ENCODE peak calls at places on chromosome 12, in six cellular contexts. M, Y, F, G, B and J are unnamed samples.

GRCh38 chr12:32780111-32780510 is 24.4 kb upstream of the YARS2 start:
- DNase-seq in M (peak), Y (no peak), F (no peak), G (no peak), B (no peak), J (no peak)

GRCh38 chr12:127942981-127943380 is 324.0 kb upstream of the TMEM132C start:
- DNase-seq in M (no peak), B (no peak), Y (no peak), F (no peak), G (no peak), J (no peak)

GRCh38 chr12:46702581-46703344 is 123.0 kb downstream of the SLC38A4 start:
- DNase-seq in F (no peak), M (no peak), G (no peak), Y (peak), B (no peak), J (peak)

GRCh38 chr12:69252033-69252432 is 12.7 kb downstream of the CPSF6 start:
- DNase-seq in B (no peak), G (no peak), Y (peak), M (no peak), F (no peak), J (peak)

GRCh38 chr12:1629338-1630080 is 478 bp downstream of the WNT5B start:
- DNase-seq in G (peak), Y (no peak), M (no peak), B (peak), F (peak), J (peak)

GRCh38 chr12:65670775-65671174 is 153.5 kb upstream of the HMGA2 start:
- DNase-seq in Y (peak), M (peak), G (no peak), F (no peak), B (no peak), J (no peak)

GRCh38 chr12:123516221-123516780 is 17.2 kb downstream of the RILPL1 start:
- DNase-seq in Y (no peak), F (no peak), B (no peak), M (no peak), G (no peak), J (peak)

GRCh38 chr12:47773858-47774580 is 981 bp downstream of the SLC48A1 start:
- DNase-seq in F (peak), M (peak), B (no peak), G (no peak), Y (peak), J (no peak)

GRCh38 chr12:122052285-122052684 is 26.3 kb upstream of the MLXIP start:
- DNase-seq in M (no peak), F (no peak), Y (peak), B (no peak), G (no peak), J (no peak)

GRCh38 chr12:6827437-6827894 is 741 bp upstream of the P3H3 start:
- DNase-seq in M (peak), Y (peak), G (peak), F (peak), B (peak), J (peak)

GRCh38 chr12:24143928-24144327 is 194.5 kb upstream of the SOX5 start:
- DNase-seq in B (no peak), M (no peak), Y (no peak), F (no peak), G (no peak), J (no peak)

GRCh38 chr12:108357834-108358579 is 18.9 kb upstream of the CMKLR1 start:
- DNase-seq in M (no peak), B (no peak), G (no peak), Y (no peak), F (no peak), J (no peak)

GRCh38 chr12:123757555-123757954 is 4.5 kb upstream of the DNAH10 start:
- DNase-seq in G (no peak), F (no peak), Y (peak), M (no peak), B (no peak), J (no peak)

GRCh38 chr12:12974211-12974610 is 22.2 kb upstream of the GPRC5D start:
- DNase-seq in B (no peak), Y (no peak), M (no peak), G (no peak), F (no peak), J (no peak)

GRCh38 chr12:6241495-6241894 is 41.3 kb downstream of the CD9 start:
- DNase-seq in Y (no peak), G (no peak), B (no peak), F (no peak), M (no peak), J (no peak)

GRCh38 chr12:54125950-54126695 is 62.7 kb downstream of the SMUG1 start:
- DNase-seq in M (no peak), G (no peak), Y (peak), F (peak), B (no peak), J (peak)

GRCh38 chr12:52585951-52586350 is 12.3 kb upstream of the KRT74 start:
- DNase-seq in M (no peak), F (no peak), Y (no peak), G (no peak), B (no peak), J (no peak)

GRCh38 chr12:79223210-79223609 is 358.6 kb downstream of the SYT1 start:
- DNase-seq in G (no peak), B (no peak), Y (no peak), M (no peak), F (no peak), J (no peak)

GRCh38 chr12:14828896-14829295 is 14.4 kb downstream of the ART4 start:
- DNase-seq in G (no peak), Y (peak), M (no peak), F (peak), B (no peak), J (peak)

GRCh38 chr12:95083938-95084337 is 10.5 kb upstream of the NR2C1 start:
- DNase-seq in G (no peak), F (no peak), B (peak), M (no peak), Y (peak), J (peak)

GRCh38 chr12:26524862-26525465 is 308.0 kb downstream of the ITPR2 start:
- DNase-seq in B (no peak), Y (peak), G (peak), F (no peak), M (peak), J (peak)

GRCh38 chr12:104671407-104672095 is 214.8 kb downstream of the CHST11 start:
- DNase-seq in G (peak), Y (peak), B (peak), M (peak), F (peak), J (no peak)

GRCh38 chr12:47754881-47755280 is 3.8 kb downstream of the RAPGEF3 start:
- DNase-seq in B (no peak), Y (no peak), F (no peak), G (no peak), M (peak), J (no peak)

GRCh38 chr12:103877934-103878510 is 37.0 kb upstream of the NT5DC3 start:
- DNase-seq in Y (peak), B (peak), G (peak), F (peak), M (peak), J (peak)

GRCh38 chr12:116735084-116735483 is 2.8 kb downstream of the SPRING1 start:
- DNase-seq in B (no peak), F (no peak), Y (no peak), G (no peak), M (no peak), J (no peak)

GRCh38 chr12:88409257-88409656 is 171.0 kb downstream of the KITLG start:
- DNase-seq in G (no peak), M (no peak), Y (no peak), F (no peak), B (no peak), J (no peak)

GRCh38 chr12:32801269-32802019 is 45.7 kb upstream of the YARS2 start:
- DNase-seq in Y (no peak), F (peak), M (peak), B (no peak), G (no peak), J (no peak)

GRCh38 chr12:56957229-56958052 is at the start of gene RDH16:
- DNase-seq in M (peak), G (no peak), F (no peak), B (no peak), Y (no peak), J (no peak)

GRCh38 chr12:91685917-91686316 is 459.7 kb downstream of the BTG1 start:
- DNase-seq in B (no peak), G (no peak), Y (peak), M (peak), F (no peak), J (no peak)

GRCh38 chr12:47741340-47741703 is 16.0 kb upstream of the ENDOU start:
- DNase-seq in F (peak), M (peak), Y (peak), G (peak), B (peak), J (no peak)

GRCh38 chr12:57340104-57340503 is 89.1 kb upstream of the STAC3 start:
- DNase-seq in M (no peak), G (no peak), Y (peak), B (peak), F (no peak), J (peak)

GRCh38 chr12:13404631-13405473 is 208.3 kb downstream of the EMP1 start:
- DNase-seq in F (no peak), G (no peak), B (no peak), Y (no peak), M (no peak), J (no peak)

GRCh38 chr12:42565633-42566032 is 23.9 kb downstream of the PRICKLE1 start:
- DNase-seq in F (no peak), G (no peak), B (no peak), Y (no peak), M (no peak), J (peak)

GRCh38 chr12:72543777-72544467 is 271.8 kb downstream of the TRHDE start:
- DNase-seq in B (no peak), F (no peak), M (peak), G (no peak), Y (no peak), J (no peak)

GRCh38 chr12:99433155-99433554 is 214.4 kb upstream of the GARIN6 start:
- DNase-seq in F (no peak), B (no peak), Y (no peak), G (no peak), M (no peak), J (no peak)

GRCh38 chr12:115697341-115697740 is 580.2 kb downstream of the MED13L start:
- DNase-seq in B (peak), Y (no peak), G (no peak), M (no peak), F (no peak), J (peak)

GRCh38 chr12:93540506-93540905 is 32.0 kb upstream of the SOCS2 start:
- DNase-seq in Y (no peak), G (no peak), B (no peak), M (no peak), F (no peak), J (no peak)

GRCh38 chr12:51328587-51328986 is 4.6 kb upstream of the BIN2 start:
- DNase-seq in Y (no peak), F (no peak), M (no peak), G (no peak), B (no peak), J (no peak)

GRCh38 chr12:1273051-1273450 is 282.0 kb downstream of the ERC1 start:
- DNase-seq in Y (peak), G (no peak), M (no peak), F (no peak), B (no peak), J (no peak)

GRCh38 chr12:132279184-132279889 is 50.1 kb downstream of the GALNT9 start:
- DNase-seq in G (no peak), B (peak), F (peak), Y (no peak), M (no peak), J (no peak)
- H3K4me3 ChIP-seq in G (no peak), B (no peak), F (no peak), Y (no peak), M (no peak), J (no peak)

DNA sequence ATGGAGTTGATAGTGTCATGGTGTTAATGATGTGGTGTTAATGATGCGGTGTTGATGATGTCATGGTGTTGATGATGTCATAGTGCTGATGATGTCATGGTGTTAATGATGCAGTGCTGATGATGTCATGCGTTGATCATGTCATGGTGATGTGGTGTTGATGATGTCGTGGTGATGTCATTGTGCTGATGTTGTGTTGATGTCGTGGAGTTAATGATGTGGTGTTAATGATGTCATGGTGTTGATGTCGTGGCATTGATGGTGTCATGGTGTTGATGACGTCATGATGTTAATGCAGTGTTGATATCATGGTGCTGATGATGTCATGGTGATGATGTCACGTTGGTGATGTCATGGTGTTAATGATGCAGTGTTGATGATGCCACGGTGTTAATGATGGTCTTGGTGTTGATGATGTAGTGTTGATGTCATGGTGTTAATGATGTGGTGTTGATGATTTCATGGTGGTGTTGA is 49.1 kb upstream of the RIMBP2 start:
- DNase-seq in G (peak), M (peak), B (no peak), Y (peak), F (no peak), J (no peak)
- TF ChIP-seq EZH2phosphoT487 in G (no peak), M (no peak), B (no peak), Y (no peak), F (no peak), J (no peak)

DNA sequence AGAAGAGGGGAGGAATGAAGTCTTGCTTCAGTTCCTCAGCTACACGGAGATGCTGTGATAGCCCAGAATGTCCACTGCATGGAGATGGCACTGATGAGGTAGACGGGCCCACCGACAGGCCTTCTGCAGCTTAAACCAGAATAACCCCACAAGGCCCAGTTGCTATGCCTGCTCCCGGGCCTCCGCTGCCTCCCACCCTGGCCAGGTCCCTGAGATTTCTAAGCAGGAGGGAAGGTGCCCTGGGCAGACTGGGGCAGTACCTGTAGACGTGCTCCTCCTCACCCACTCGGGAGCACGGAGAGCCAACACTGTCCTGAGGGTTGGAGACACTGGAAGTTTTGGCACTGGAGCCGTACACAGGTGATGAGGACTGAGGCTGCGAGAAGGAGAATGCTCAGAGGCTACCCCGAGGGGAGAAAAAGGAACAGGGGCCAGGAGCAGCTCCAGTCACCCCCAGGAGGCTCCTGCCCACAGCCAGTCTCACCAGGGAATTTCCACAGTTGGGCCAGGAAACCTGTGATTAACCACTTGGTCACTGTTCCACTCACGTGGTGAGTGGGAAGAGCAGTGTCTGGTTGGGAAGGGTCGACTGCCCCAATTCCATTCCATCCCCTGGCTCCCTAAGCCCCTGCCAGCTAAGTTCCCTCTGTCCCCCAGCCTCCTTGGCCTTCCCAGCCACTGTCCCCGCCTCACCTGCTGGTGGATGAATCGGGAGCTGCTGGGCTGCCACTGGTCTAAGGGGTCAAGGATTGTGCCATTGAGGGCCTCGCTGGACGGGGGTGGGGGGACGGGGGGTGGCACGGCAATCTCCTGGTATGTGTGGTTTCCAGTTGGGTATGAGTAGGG is 22.8 kb upstream of the RPLP0 start:
- DNase-seq in Y (peak), M (no peak), B (no peak), G (no peak), F (no peak), J (no peak)
- H3K27ac ChIP-seq in Y (peak), M (no peak), B (peak), G (no peak), F (no peak), J (no peak)

GRCh38 chr12:70646850-70647249 is 9.6 kb upstream of the PTPRB start:
- DNase-seq in B (no peak), G (no peak), Y (peak), M (peak), F (no peak), J (no peak)

GRCh38 chr12:70648191-70648590 is 11.0 kb upstream of the PTPRB start:
- DNase-seq in G (no peak), Y (peak), M (no peak), B (no peak), F (no peak), J (no peak)

GRCh38 chr12:70644836-70645235 is 7.6 kb upstream of the PTPRB start:
- DNase-seq in M (peak), F (no peak), G (no peak), B (no peak), Y (no peak), J (no peak)

GRCh38 chr12:70643927-70644326 is 6.7 kb upstream of the PTPRB start:
- DNase-seq in Y (no peak), G (no peak), M (peak), B (no peak), F (no peak), J (no peak)

GRCh38 chr12:70645494-70646317 is 8.5 kb upstream of the PTPRB start:
- DNase-seq in B (peak), F (no peak), M (peak), Y (peak), G (no peak), J (no peak)
- H3K4me3 ChIP-seq in B (no peak), F (no peak), M (peak), Y (peak), G (no peak), J (no peak)

DNA sequence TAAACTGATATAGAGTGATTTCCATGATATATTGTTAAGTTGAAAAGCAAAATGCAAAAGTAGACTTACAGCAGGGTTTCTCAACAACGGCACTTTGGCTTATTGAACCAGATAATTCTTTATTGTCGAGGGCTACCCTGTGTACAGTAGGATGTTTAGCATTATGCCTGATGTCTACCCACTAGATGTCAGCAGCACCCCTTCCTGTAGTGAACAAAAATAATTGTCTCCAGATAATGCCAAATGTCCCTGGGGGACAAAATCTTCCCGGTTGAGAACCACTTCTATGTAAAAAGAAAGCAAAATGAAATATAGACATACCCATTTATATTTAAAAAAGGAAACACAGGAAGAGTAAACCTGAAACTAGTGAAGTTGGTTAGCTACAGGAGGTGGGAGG is 32.4 kb downstream of the ABCD2 start:
- DNase-seq in M (peak), B (no peak), Y (no peak), F (peak), G (peak), J (no peak)
- TF ChIP-seq EZH2phosphoT487 in M (no peak), B (no peak), Y (no peak), F (no peak), G (no peak), J (no peak)

GRCh38 chr12:113260636-113261300 is 39.5 kb downstream of the TPCN1 start:
- DNase-seq in F (no peak), G (no peak), B (no peak), Y (no peak), M (no peak), J (no peak)
- H3K27ac ChIP-seq in F (peak), G (peak), B (no peak), Y (no peak), M (no peak), J (no peak)